ENCODE peak calls at places on chromosomes 7 and 10, in five cellular contexts. V is brain microvascular endothelial cell, G is upper lobe of left lung, Q is neural progenitor cell, A is colonic mucosa. T is an unnamed sample. For H3K36me3, the result is how much of the 10 kb centered on the place peaks cover.

GRCh38 chr7:80593869-80594587 is 44.4 kb upstream of the CD36 start:
- DNase-seq in V (no peak), G (no peak), Q (no peak), A (no peak), T (no peak)

GRCh38 chr7:116977172-116977571 is 23.9 kb downstream of the ST7 start:
- DNase-seq in V (no peak), G (no peak), Q (no peak), A (no peak), T (no peak)

GRCh38 chr7:112205348-112206237 is 606 bp downstream of the DOCK4 start:
- DNase-seq in V (peak), G (peak), Q (peak), A (peak), T (peak)

GRCh38 chr7:158662610-158663427 is 41.8 kb downstream of the NCAPG2 start:
- DNase-seq in V (no peak), G (no peak), Q (no peak), A (no peak), T (no peak)

GRCh38 chr10:4984971-4985594 is 18.6 kb downstream of the AKR1C2 start:
- DNase-seq in V (no peak), G (no peak), Q (no peak), A (no peak), T (no peak)

GRCh38 chr7:55965805-55966421 is 1.5 kb downstream of the NIPSNAP2 start:
- DNase-seq in V (no peak), G (no peak), Q (no peak), A (no peak), T (no peak)

GRCh38 chr7:112157072-112157471 is 49.1 kb downstream of the DOCK4 start:
- DNase-seq in V (peak), G (no peak), Q (no peak), A (no peak), T (no peak)

GRCh38 chr7:116525298-116525912 is 569 bp downstream of the CAV1 start:
- DNase-seq in V (no peak), G (peak), Q (peak), A (peak), T (peak)

GRCh38 chr7:668139-668871 is 58.2 kb upstream of the DNAAF5 start:
- DNase-seq in V (peak), G (no peak), Q (no peak), A (no peak), T (no peak)

GRCh38 chr10:63758080-63758479 is 236.9 kb downstream of the REEP3 start:
- DNase-seq in V (peak), G (no peak), Q (no peak), A (no peak), T (no peak)

GRCh38 chr10:13352519-13352918 is 4.4 kb upstream of the SEPHS1 start:
- DNase-seq in V (no peak), G (no peak), Q (peak), A (no peak), T (no peak)

GRCh38 chr10:48523212-48523819 is 81.6 kb downstream of the ARHGAP22 start:
- DNase-seq in V (peak), G (peak), Q (peak), A (no peak), T (no peak)

GRCh38 chr7:74023037-74023436 is 4.9 kb upstream of the ELN start:
- DNase-seq in V (peak), G (no peak), Q (no peak), A (no peak), T (no peak)

GRCh38 chr7:29360633-29361625 is 166.4 kb downstream of the CHN2 start:
- DNase-seq in V (no peak), G (no peak), Q (no peak), A (no peak), T (no peak)

DNA sequence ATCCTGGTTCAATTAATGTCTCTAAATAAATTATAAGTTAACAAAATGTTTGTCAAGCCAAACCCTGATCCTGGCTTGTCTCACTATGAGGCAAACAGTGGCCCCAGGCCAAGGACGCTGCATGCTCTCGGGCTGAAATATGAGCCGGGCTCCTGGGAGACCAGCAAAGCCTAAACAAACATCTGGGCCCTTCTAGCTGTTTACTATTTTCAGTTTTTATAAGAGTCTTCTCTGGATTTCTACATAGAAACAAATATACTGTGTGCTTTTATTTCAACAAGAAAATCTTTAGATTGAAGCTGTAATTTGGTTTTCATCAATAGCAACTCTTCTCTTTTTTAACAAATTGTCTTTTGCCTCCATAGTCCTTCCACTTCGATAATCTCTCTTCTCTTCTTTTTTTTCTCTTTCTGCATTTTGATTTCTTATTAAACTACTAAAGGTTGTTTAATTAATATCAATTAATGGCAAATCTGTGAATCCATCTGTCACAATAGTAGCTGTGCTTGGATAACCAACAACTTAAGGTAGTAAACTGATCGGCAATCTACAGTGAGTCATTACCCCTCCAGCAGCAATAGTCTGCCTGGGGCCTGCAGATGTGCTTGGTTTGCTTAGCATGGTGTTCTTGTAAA is 83.3 kb upstream of the DNAJC1 start:
- DNase-seq in V (peak), G (no peak), Q (peak), A (peak), T (no peak)
- H3K4me3 ChIP-seq in V (no peak), G (no peak), Q (no peak), A (no peak), T (no peak)

GRCh38 chr10:29524294-29524693 is 110.5 kb downstream of the SVIL start:
- DNase-seq in V (no peak), G (no peak), Q (no peak), A (peak), T (no peak)
- H3K36me3 ChIP-seq in V (under half), G (under half), Q (under half), A (under half), T (under half)

DNA sequence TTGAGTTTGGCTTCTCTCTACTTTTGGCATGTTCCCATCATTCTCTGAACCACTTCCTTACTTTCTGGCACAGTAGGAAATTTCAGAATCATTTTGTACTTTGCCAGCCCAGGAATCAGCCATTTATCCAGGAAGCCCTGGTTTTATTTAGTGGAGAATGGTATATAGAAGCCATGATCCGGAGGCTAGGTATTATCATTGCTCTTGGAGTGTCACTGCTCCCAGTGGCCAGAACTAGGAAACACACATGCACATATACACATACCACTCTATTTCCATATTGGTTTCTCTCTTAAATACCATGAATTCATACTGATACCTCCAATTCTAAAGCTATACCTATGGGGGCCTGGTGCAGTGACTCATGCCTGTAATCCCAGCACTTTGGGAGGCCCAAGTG is 36.3 kb downstream of the SUFU start:
- DNase-seq in V (peak), G (no peak), Q (no peak), A (no peak), T (no peak)
- TF ChIP-seq CTCF in V (peak), G (no peak), Q (peak), A (no peak), T (no peak)

GRCh38 chr7:81802251-81802650 is 32.4 kb upstream of the HGF start:
- DNase-seq in V (no peak), G (no peak), Q (no peak), A (no peak), T (no peak)
- H3K4me3 ChIP-seq in V (no peak), G (no peak), Q (no peak), A (no peak), T (no peak)

DNA sequence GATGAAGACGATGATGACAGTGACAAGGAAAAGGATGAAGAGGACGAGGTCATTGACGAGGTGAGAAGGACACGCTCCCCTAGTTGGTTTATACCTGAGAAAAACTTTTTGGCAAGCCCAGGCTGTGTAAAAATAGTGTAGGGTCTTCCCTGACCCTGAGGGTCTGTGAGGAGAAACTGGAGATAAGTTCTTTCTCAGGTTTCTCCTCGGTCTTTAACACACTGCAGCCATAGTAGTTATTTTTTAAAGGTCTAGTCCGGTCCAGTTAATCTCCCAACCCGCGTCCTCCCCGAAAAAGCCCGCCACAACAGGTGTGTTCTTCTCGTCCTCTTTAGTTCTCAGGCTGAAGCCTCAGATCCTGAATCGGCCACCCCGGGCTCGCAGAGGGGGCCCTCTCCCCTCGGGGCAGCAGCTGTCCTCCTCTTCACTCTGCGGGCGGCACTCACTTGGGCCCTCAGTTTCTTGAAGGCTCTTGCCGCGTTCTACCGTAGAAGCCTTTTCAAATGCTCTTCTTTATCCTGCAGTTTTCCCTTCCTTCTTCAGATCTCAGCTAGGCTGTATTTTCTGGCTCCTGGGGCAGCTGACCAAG is 411 bp downstream of the BCCIP start:
- DNase-seq in V (no peak), G (peak), Q (peak), A (peak), T (no peak)
- H3K36me3 ChIP-seq in V (under half), G (under half), Q (under half), A (under half), T (under half)

GRCh38 chr10:51083280-51083986 is 9.1 kb downstream of the PRKG1 start:
- DNase-seq in V (no peak), G (no peak), Q (peak), A (no peak), T (no peak)
- TF ChIP-seq CTCF in V (peak), G (no peak), Q (peak), A (no peak), T (no peak)

GRCh38 chr10:87740232-87740631 is 77.8 kb downstream of the ATAD1 start:
- DNase-seq in V (no peak), G (no peak), Q (no peak), A (no peak), T (no peak)

GRCh38 chr10:87750001-87750651 is 67.9 kb downstream of the ATAD1 start:
- DNase-seq in V (no peak), G (no peak), Q (peak), A (no peak), T (no peak)

DNA sequence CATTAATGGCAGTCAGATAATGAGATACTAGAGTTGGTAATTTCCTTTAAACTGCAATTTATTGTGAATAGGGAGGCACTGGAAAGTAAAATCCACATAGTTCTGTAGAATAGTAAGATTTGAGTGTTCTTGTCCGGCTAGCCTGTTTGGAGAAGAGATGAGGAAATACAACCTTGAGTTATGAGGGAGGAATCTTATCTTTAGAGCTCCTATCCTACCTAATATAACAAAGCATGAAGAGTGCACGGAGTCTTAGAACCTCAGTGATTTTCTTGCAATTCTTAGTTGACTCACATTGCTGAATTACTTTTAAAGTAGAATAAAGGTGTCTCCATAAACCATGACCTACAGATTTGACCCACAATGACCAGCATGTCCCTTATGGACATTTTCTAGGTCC is 73.4 kb downstream of the ATAD1 start:
- DNase-seq in V (no peak), G (no peak), Q (no peak), A (no peak), T (no peak)
- H3K4me3 ChIP-seq in V (no peak), G (no peak), Q (no peak), A (no peak), T (no peak)

DNA sequence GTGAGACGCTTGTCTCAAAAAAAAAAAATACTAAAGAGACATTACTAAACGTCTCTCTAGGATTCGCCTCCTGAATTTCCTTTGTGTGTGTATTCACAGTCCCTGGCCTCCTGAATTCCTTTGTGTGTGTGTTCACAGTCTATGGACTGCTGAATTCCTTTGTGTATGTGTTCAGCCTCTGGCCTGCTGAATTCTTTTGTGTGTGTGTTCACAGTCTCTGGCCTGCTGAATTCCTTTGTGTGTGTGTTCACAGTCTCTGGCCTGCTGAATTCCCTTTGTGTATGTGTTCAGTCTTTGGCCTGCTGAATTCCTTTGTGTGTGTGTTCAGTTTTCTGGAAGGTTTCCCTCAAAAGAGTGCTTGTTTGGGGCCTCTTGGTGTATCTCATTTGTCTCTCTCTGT is 8.2 kb downstream of the BMS1 start:
- DNase-seq in V (peak), G (no peak), Q (peak), A (no peak), T (no peak)
- H3K36me3 ChIP-seq in V (half or more), G (half or more), Q (under half), A (under half), T (half or more)

T was measured in CD8-positive, alpha-beta T cell.